ENCODE peak calls at places on chromosomes 16 and 17, in eight cellular contexts. V, B, C, R, M, X, D and Q are unnamed samples.

GRCh38 chr16:80463303-80463702 is 77.5 kb upstream of the DYNLRB2 start:
- DNase-seq in C (no peak), R (no peak), V (peak), D (no peak), X (no peak), B (no peak), M (no peak), Q (no peak)

GRCh38 chr17:17186051-17186450 is 20.1 kb downstream of the PLD6 start:
- DNase-seq in M (peak), B (no peak), V (no peak), X (no peak), D (peak), C (peak), R (no peak), Q (no peak)

GRCh38 chr17:34673995-34674900 is 94.9 kb downstream of the TMEM132E start:
- DNase-seq in M (no peak), D (no peak), X (no peak), B (no peak), C (no peak), V (no peak), R (no peak), Q (no peak)

GRCh38 chr16:89828870-89829629 is 775 bp downstream of the SPIRE2 start:
- DNase-seq in X (peak), V (no peak), M (no peak), B (no peak), D (no peak), C (no peak), R (no peak), Q (no peak)

GRCh38 chr17:1150863-1151685 is 28.7 kb downstream of the ABR start:
- DNase-seq in R (no peak), B (no peak), C (peak), X (no peak), V (no peak), M (peak), D (no peak), Q (no peak)

GRCh38 chr16:10097273-10097672 is 85.0 kb downstream of the GRIN2A start:
- DNase-seq in C (no peak), M (peak), V (no peak), D (no peak), X (no peak), R (no peak), B (no peak), Q (no peak)

GRCh38 chr17:8185580-8186445 is 4.2 kb downstream of the BORCS6 start:
- DNase-seq in D (peak), C (peak), X (peak), V (peak), R (peak), B (no peak), M (peak), Q (peak)

GRCh38 chr16:48879173-48879926 is 269.4 kb upstream of the N4BP1 start:
- DNase-seq in M (no peak), B (no peak), R (no peak), D (no peak), X (no peak), V (no peak), C (no peak), Q (no peak)

GRCh38 chr17:11986939-11987329 is 10.3 kb downstream of the ZNF18 start:
- DNase-seq in V (no peak), M (peak), B (peak), X (peak), C (peak), R (peak), D (no peak), Q (peak)